ENCODE peak calls at places on chromosome 18, in five cellular contexts. L is neuronal stem cell, V is H9, R is IMR-90, G is H1. O is an unnamed sample.

GRCh38 chr18:21369146-21369545 is 127.1 kb downstream of the GREB1L start:
- DNase-seq in V (no peak), R (no peak), L (no peak), G (no peak), O (no peak)

GRCh38 chr18:64090876-64091275 is 58.0 kb downstream of the LINC00305 start:
- DNase-seq in R (no peak), V (no peak), L (no peak), G (no peak), O (no peak)

GRCh38 chr18:59957957-59958356 is 58.2 kb downstream of the PMAIP1 start:
- DNase-seq in V (no peak), G (no peak), R (peak; percentile 83), L (no peak), O (peak; percentile 53)

GRCh38 chr18:31684279-31685096 is at the start of gene B4GALT6:
- DNase-seq in V (peak; percentile 73), L (peak; percentile 61), G (peak; percentile 34), R (no peak), O (peak; percentile 53)

GRCh38 chr18:79588636-79589481 is 90.7 kb upstream of the CTDP1 start:
- DNase-seq in R (peak; percentile 87), V (no peak), L (peak; percentile 41), G (no peak), O (peak; percentile 82)

GRCh38 chr18:59988098-59988706 is 88.4 kb downstream of the PMAIP1 start:
- DNase-seq in V (no peak), R (peak; percentile 74), L (peak; percentile 24), G (no peak), O (peak; percentile 50)

GRCh38 chr18:2480536-2480935 is 90.8 kb downstream of the METTL4 start:
- DNase-seq in G (no peak), L (no peak), V (no peak), R (peak; percentile 2), O (peak; percentile 39)

GRCh38 chr18:58140366-58141325 is 96.6 kb downstream of the NEDD4L start:
- DNase-seq in R (no peak), G (no peak), V (no peak), L (no peak), O (no peak)

GRCh38 chr18:30086351-30086750 is 956.2 kb downstream of the DSC3 start:
- DNase-seq in R (no peak), V (no peak), G (no peak), L (no peak), O (no peak)

GRCh38 chr18:58645398-58645797 is 16.5 kb upstream of the ALPK2 start:
- DNase-seq in R (peak; percentile 71), V (no peak), L (no peak), G (no peak), O (no peak)

GRCh38 chr18:46343940-46344372 is 239.8 kb downstream of the HAUS1 start:
- DNase-seq in G (no peak), R (no peak), V (peak; percentile 67), L (no peak), O (no peak)

GRCh38 chr18:55856191-55856590 is 268.2 kb upstream of the TCF4 start:
- DNase-seq in V (peak; percentile 69), L (no peak), G (peak; percentile 58), R (peak; percentile 90), O (peak; percentile 70)

GRCh38 chr18:34501553-34501952 is 208.5 kb upstream of the DTNA start:
- DNase-seq in G (no peak), R (no peak), V (no peak), L (no peak), O (no peak)

GRCh38 chr18:22214731-22215528 is 45.5 kb downstream of the GATA6 start:
- DNase-seq in G (no peak), L (no peak), R (peak; percentile 57), V (no peak), O (peak; percentile 68)

GRCh38 chr18:30487962-30488361 is 554.6 kb downstream of the DSC3 start:
- DNase-seq in R (no peak), V (no peak), L (no peak), G (no peak), O (no peak)

GRCh38 chr18:75728621-75729020 is 301.1 kb upstream of the SMIM21 start:
- DNase-seq in L (no peak), V (no peak), R (no peak), G (no peak), O (no peak)

GRCh38 chr18:23689616-23690504 is 607 bp downstream of the LAMA3 start:
- DNase-seq in V (peak; percentile 52), R (no peak), G (no peak), L (peak; percentile 14), O (no peak)

GRCh38 chr18:43524260-43524659 is 247.0 kb upstream of the SYT4 start:
- DNase-seq in G (no peak), V (no peak), R (no peak), L (no peak), O (no peak)

GRCh38 chr18:13726972-13727331 is 479 bp downstream of the RNMT start:
- DNase-seq in V (peak; percentile 51), R (peak; percentile 56), G (no peak), L (no peak), O (peak; percentile 83)

GRCh38 chr18:5977022-5977421 is 81.7 kb upstream of the TMEM200C start:
- DNase-seq in G (no peak), V (no peak), L (no peak), R (no peak), O (no peak)

GRCh38 chr18:998976-999375 is 94.3 kb downstream of the ADCYAP1 start:
- DNase-seq in V (no peak), G (no peak), R (no peak), L (no peak), O (no peak)

GRCh38 chr18:55494899-55495298 is 93.1 kb downstream of the TCF4 start:
- DNase-seq in G (no peak), R (peak; percentile 81), V (no peak), L (no peak), O (no peak)

GRCh38 chr18:79392226-79392625 is 3.5 kb upstream of the NFATC1 start:
- DNase-seq in G (no peak), V (no peak), L (no peak), R (no peak), O (no peak)

GRCh38 chr18:58288922-58289797 is 245.1 kb downstream of the NEDD4L start:
- DNase-seq in G (no peak), R (peak; percentile 65), V (no peak), L (no peak), O (peak; percentile 84)

GRCh38 chr18:6960656-6961055 is 156.9 kb downstream of the LAMA1 start:
- DNase-seq in V (no peak), G (no peak), R (peak; percentile 65), L (no peak), O (peak; percentile 62)

GRCh38 chr18:26656401-26656943 is 108.1 kb upstream of the KCTD1 start:
- DNase-seq in R (no peak), G (no peak), V (no peak), L (peak; percentile 12), O (no peak)
- H2BK15ac ChIP-seq in R (no peak overlapping the region), G (no peak overlapping the region), V (no peak overlapping the region), L (peak overlapping the region; percentile 28), O (peak overlapping the region; percentile 78)

GRCh38 chr18:51196116-51196810 is 1.2 kb downstream of the MEX3C start:
- DNase-seq in G (no peak), V (no peak), R (peak; percentile 15), L (peak; percentile 5), O (peak; percentile 34)
- H3K14ac ChIP-seq in G (peak overlapping the region; percentile 28), V (peak overlapping the region; percentile 97), R (peak overlapping the region; percentile 76), L (peak overlapping the region; percentile 95), O (peak overlapping the region; percentile 99)

GRCh38 chr18:74275736-74276135 is 16.0 kb downstream of the CYB5A start:
- DNase-seq in L (no peak), V (no peak), R (no peak), G (no peak), O (no peak)
- H3K4me1 ChIP-seq in L (peaks cover 2% of the 10 kb centered on the region), V (peaks cover 10% of the 10 kb centered on the region), R (no peaks in the 10 kb centered on the region), G (no peaks in the 10 kb centered on the region), O (no peaks in the 10 kb centered on the region)

GRCh38 chr18:48879008-48879431 is 71.7 kb downstream of the SMAD7 start:
- DNase-seq in V (peak; percentile 83), R (no peak), L (no peak), G (no peak), O (no peak)
- H2BK15ac ChIP-seq in V (no peak overlapping the region), R (no peak overlapping the region), L (no peak overlapping the region), G (no peak overlapping the region), O (no peak overlapping the region)

GRCh38 chr18:36348971-36349417 is 51.5 kb downstream of the FHOD3 start:
- DNase-seq in R (no peak), V (no peak), G (no peak), L (no peak), O (no peak)
- H3K14ac ChIP-seq in R (no peak overlapping the region), V (no peak overlapping the region), G (no peak overlapping the region), L (peak overlapping the region; percentile 73), O (no peak overlapping the region)